ENCODE peak calls at places on chromosome 13, in eight cellular contexts. O is left lung, S is PC-3, N is HCT116, X is Caco-2, M is upper lobe of left lung, H is NT2/D1, Q is suprapubic skin. I is an unnamed sample. For H3K4me1, H3K9me3 and H3K36me3, the result is how much of the 10 kb centered on the place peaks cover.

GRCh38 chr13:51324714-51325440 is 14.6 kb upstream of the SERPINE3 start:
- DNase-seq in O (no peak), S (no peak), N (no peak), X (no peak), M (no peak), H (no peak), Q (no peak), I (no peak)

GRCh38 chr13:90968510-90968909 is 379.0 kb upstream of the MIR17HG start:
- DNase-seq in O (no peak), S (peak), N (peak), X (no peak), M (no peak), H (no peak), Q (no peak), I (no peak)

GRCh38 chr13:44271031-44271433 is 102.6 kb upstream of the SERP2 start:
- DNase-seq in O (no peak), S (peak), N (no peak), X (no peak), M (peak), H (no peak), Q (no peak), I (no peak)

GRCh38 chr13:55788548-55788947 is 1352.2 kb upstream of the PRR20A start:
- DNase-seq in O (no peak), S (no peak), N (no peak), X (no peak), M (no peak), H (no peak), Q (no peak), I (no peak)

GRCh38 chr13:106161186-106161585 is 374.3 kb downstream of the EFNB2 start:
- DNase-seq in O (no peak), S (no peak), N (no peak), X (no peak), M (no peak), H (no peak), Q (no peak), I (no peak)

GRCh38 chr13:44801990-44802389 is 187.3 kb downstream of the NUFIP1 start:
- DNase-seq in O (peak), S (peak), N (no peak), X (no peak), M (peak), H (no peak), Q (no peak), I (no peak)

GRCh38 chr13:74194856-74195255 is 60.7 kb upstream of the KLF12 start:
- DNase-seq in O (no peak), S (no peak), N (no peak), X (no peak), M (no peak), H (no peak), Q (no peak), I (no peak)

GRCh38 chr13:32636711-32637110 is 50.5 kb downstream of the PDS5B start:
- DNase-seq in O (no peak), S (no peak), N (no peak), X (no peak), M (no peak), H (no peak), Q (no peak), I (no peak)

GRCh38 chr13:82058364-82058763 is 1717.4 kb upstream of the SPRY2 start:
- DNase-seq in O (no peak), S (no peak), N (no peak), X (no peak), M (no peak), H (no peak), Q (no peak), I (no peak)

GRCh38 chr13:35260316-35260715 is 216.2 kb downstream of the MAB21L1 start:
- DNase-seq in O (no peak), S (no peak), N (no peak), X (no peak), M (no peak), H (no peak), Q (no peak), I (no peak)

GRCh38 chr13:83503424-83503823 is 378.9 kb downstream of the SLITRK1 start:
- DNase-seq in O (no peak), S (peak), N (no peak), X (no peak), M (no peak), H (no peak), Q (no peak), I (no peak)

GRCh38 chr13:49082653-49083536 is 107.2 kb downstream of the FNDC3A start:
- DNase-seq in O (no peak), S (no peak), N (no peak), X (no peak), M (no peak), H (no peak), Q (no peak), I (peak)

GRCh38 chr13:74243637-74244526 is 109.7 kb upstream of the KLF12 start:
- DNase-seq in O (no peak), S (peak), N (no peak), X (no peak), M (no peak), H (no peak), Q (no peak), I (no peak)

GRCh38 chr13:46605089-46605488 is 52.1 kb downstream of the LRCH1 start:
- DNase-seq in O (no peak), S (no peak), N (no peak), X (no peak), M (peak), H (no peak), Q (no peak), I (no peak)
- H3K4me1 ChIP-seq in O (under half), S (under half), N (half or more), X (half or more), M (half or more), H (under half), Q (half or more), I (under half)

GRCh38 chr13:48070942-48071341 is 24.0 kb downstream of the MED4 start:
- DNase-seq in O (no peak), S (no peak), N (no peak), X (no peak), M (no peak), H (no peak), Q (no peak), I (no peak)
- H3K9me3 ChIP-seq in O (half or more), S (under half), N (under half), X (under half), M (under half), H (half or more), Q (under half), I (under half)

GRCh38 chr13:113084094-113084942 is 21.3 kb upstream of the F7 start:
- DNase-seq in O (no peak), S (no peak), N (no peak), X (no peak), M (no peak), H (no peak), Q (no peak), I (peak)
- H3K36me3 ChIP-seq in O (under half), S (under half), N (under half), X (under half), M (half or more), H (under half), Q (under half), I (under half)

DNA sequence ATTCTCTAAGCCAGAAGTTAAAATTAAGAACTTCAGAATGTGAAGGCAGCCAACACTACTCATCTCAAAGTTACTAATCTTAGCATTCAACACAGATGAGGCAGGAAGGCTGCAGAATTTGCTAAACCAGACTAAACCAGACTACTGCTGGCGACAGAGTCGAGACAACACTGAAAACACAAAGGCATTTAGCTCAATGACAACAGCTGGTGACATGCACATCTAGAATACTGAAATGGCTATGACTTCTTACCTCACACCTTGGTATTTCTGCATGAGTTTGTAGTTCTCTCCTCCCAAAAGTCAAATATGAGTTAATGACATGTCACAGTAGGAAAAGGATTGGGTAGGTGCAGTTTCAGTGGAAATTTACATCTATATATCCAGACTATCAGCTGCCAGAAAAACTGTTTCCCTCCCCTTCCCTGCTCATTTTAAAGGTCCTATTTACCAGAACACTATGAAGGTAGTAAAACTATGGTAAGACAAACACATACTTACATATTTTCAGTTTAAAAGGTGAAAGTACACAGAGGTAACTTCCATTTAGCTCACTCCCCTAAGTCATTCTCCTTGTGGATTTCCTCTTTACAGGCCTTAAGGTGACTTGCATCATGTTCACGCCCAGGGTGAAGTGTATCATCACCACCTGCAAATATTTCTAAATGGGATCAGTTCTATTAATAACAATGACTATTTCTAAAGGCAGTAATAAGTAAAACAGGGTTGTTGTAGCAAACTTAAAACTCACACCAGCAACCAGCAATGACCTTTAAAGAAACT is 21.4 kb downstream of the FOXO1 start:
- DNase-seq in O (no peak), S (no peak), N (no peak), X (no peak), M (no peak), H (no peak), Q (no peak), I (no peak)
- H3K4me1 ChIP-seq in O (under half), S (under half), N (under half), X (under half), M (under half), H (under half), Q (half or more), I (under half)

DNA sequence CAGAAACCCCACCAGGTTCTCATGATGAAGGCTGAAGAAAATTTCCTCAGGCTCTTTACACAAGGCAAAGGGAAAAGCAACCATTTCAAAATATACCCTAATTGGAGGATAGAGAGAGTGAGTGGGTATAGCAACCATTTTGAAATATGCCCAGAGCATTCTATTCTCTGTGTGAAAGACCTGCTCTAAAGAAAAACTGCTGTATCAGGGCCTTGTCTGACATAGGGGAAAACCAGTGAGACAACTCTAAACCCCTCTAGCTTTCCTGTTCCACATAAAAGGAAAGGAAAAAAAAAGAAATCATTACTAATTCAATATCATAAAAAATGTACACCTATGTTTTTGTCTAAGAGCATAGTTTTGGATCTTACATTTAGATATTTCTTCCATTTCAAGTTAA is 42.3 kb downstream of the TPTE2 start:
- DNase-seq in O (no peak), S (no peak), N (no peak), X (no peak), M (no peak), H (no peak), Q (no peak), I (no peak)
- H3K9me3 ChIP-seq in O (under half), S (under half), N (under half), X (under half), M (under half), H (under half), Q (under half), I (under half)

GRCh38 chr13:112058519-112058873 is 8.5 kb upstream of the SOX1 start:
- DNase-seq in O (no peak), S (no peak), N (no peak), X (no peak), M (no peak), H (no peak), Q (no peak), I (no peak)
- H3K36me3 ChIP-seq in O (under half), S (under half), N (under half), X (under half), M (under half), H (under half), Q (under half), I (under half)

GRCh38 chr13:98108330-98108729 is 34.6 kb upstream of the FARP1 start:
- DNase-seq in O (no peak), S (no peak), N (no peak), X (peak), M (no peak), H (no peak), Q (no peak), I (no peak)

GRCh38 chr13:98110749-98111148 is 32.1 kb upstream of the FARP1 start:
- DNase-seq in O (no peak), S (no peak), N (no peak), X (peak), M (no peak), H (no peak), Q (no peak), I (no peak)

GRCh38 chr13:98109226-98109625 is 33.7 kb upstream of the FARP1 start:
- DNase-seq in O (no peak), S (no peak), N (no peak), X (peak), M (no peak), H (no peak), Q (no peak), I (no peak)

GRCh38 chr13:98111168-98112098 is 31.5 kb upstream of the FARP1 start:
- DNase-seq in O (no peak), S (no peak), N (no peak), X (no peak), M (no peak), H (no peak), Q (no peak), I (no peak)

DNA sequence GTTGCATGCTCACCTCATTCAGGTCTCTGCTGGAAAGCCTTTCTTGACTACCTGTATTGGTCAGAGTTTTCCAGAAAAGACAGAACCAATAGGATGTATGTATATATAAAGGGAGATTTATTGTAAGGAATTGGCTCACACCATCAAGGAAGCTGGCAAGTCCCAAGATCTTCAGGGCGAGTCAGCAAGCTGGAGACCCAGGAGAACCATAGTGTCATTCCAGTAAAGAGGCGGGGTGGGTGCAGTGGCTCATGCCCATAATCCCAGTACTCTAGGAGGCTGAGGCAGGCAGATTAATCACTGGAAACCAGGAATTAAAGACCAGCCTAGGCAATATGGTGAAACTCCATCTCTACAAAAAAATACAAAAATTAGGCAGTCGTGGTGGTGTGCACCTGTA is 30.4 kb upstream of the FARP1 start:
- DNase-seq in O (no peak), S (no peak), N (no peak), X (no peak), M (no peak), H (no peak), Q (no peak), I (no peak)
- H3K4me1 ChIP-seq in O (under half), S (under half), N (under half), X (under half), M (under half), H (under half), Q (under half), I (under half)

GRCh38 chr13:18953139-18953930 is 228.3 kb downstream of the TUBA3C start:
- DNase-seq in O (no peak), S (no peak), N (no peak), X (no peak), M (no peak), H (no peak), Q (no peak), I (no peak)
- H3K9me3 ChIP-seq in O (under half), S (under half), N (under half), X (under half), M (under half), H (under half), Q (under half), I (under half)

I was measured in RWPE2.